ENCODE peak calls at places on chromosome 7, in five cellular contexts. I, E, D, G and J are unnamed samples.

GRCh38 chr7:39504963-39505362 is 61.2 kb upstream of the YAE1 start:
- DNase-seq in E (no peak), G (peak), D (peak), I (no peak), J (peak)

GRCh38 chr7:64046041-64046389 is 781 bp downstream of the ZNF727 start:
- DNase-seq in G (no peak), E (no peak), I (no peak), D (no peak), J (no peak)

GRCh38 chr7:67392596-67393438 is 396.2 kb downstream of the TYW1 start:
- DNase-seq in D (no peak), E (no peak), I (no peak), G (no peak), J (no peak)

GRCh38 chr7:130897515-130898419 is 163.8 kb upstream of the KLF14 start:
- DNase-seq in G (no peak), I (no peak), E (peak), D (no peak), J (no peak)

GRCh38 chr7:140656548-140657515 is 15.9 kb upstream of the ADCK2 start:
- DNase-seq in I (peak), E (no peak), G (no peak), D (no peak), J (no peak)

GRCh38 chr7:138097064-138097741 is 20.9 kb downstream of the AKR1D1 start:
- DNase-seq in G (peak), E (peak), I (peak), D (peak), J (peak)

GRCh38 chr7:148633761-148634160 is 43.2 kb downstream of the C7orf33 start:
- DNase-seq in D (no peak), E (no peak), G (peak), I (no peak), J (no peak)

GRCh38 chr7:105672820-105673219 is 91.5 kb upstream of the EFCAB10 start:
- DNase-seq in D (no peak), E (no peak), G (no peak), I (no peak), J (no peak)

GRCh38 chr7:134712196-134712595 is 65.5 kb downstream of the BPGM start:
- DNase-seq in I (no peak), G (no peak), D (no peak), E (no peak), J (no peak)

GRCh38 chr7:37342665-37343471 is 105.8 kb downstream of the ELMO1 start:
- DNase-seq in I (peak), D (no peak), G (no peak), E (peak), J (no peak)

GRCh38 chr7:144786079-144786478 is 49.8 kb downstream of the TPK1 start:
- DNase-seq in I (no peak), E (no peak), D (no peak), G (no peak), J (no peak)

GRCh38 chr7:234041-234711 is 41.8 kb downstream of the FAM20C start:
- DNase-seq in I (no peak), G (no peak), E (no peak), D (peak), J (no peak)

GRCh38 chr7:32569388-32570289 is 74.3 kb downstream of the AVL9 start:
- DNase-seq in G (no peak), I (no peak), E (no peak), D (peak), J (peak)

GRCh38 chr7:22127835-22128527 is 182.3 kb upstream of the CDCA7L start:
- DNase-seq in I (no peak), G (no peak), D (no peak), E (no peak), J (no peak)

GRCh38 chr7:42093361-42093905 is 143.6 kb downstream of the GLI3 start:
- DNase-seq in G (no peak), I (no peak), D (no peak), E (no peak), J (no peak)

GRCh38 chr7:70092314-70093303 is 494.3 kb downstream of the AUTS2 start:
- DNase-seq in E (peak), I (no peak), G (peak), D (no peak), J (no peak)

GRCh38 chr7:103445228-103446020 is 583 bp downstream of the SLC26A5 start:
- DNase-seq in D (no peak), E (peak), I (peak), G (no peak), J (no peak)

GRCh38 chr7:130970196-130970595 is 236.2 kb upstream of the KLF14 start:
- DNase-seq in I (no peak), D (no peak), G (no peak), E (no peak), J (no peak)

GRCh38 chr7:36670585-36671431 is 53.5 kb downstream of the AOAH start:
- DNase-seq in I (peak), D (peak), E (peak), G (peak), J (no peak)

GRCh38 chr7:20365486-20365885 is 34.8 kb downstream of the ITGB8 start:
- DNase-seq in G (no peak), D (no peak), E (peak), I (no peak), J (no peak)

GRCh38 chr7:106010866-106011265 is 47.8 kb downstream of the CDHR3 start:
- DNase-seq in E (no peak), D (no peak), G (no peak), I (no peak), J (no peak)

GRCh38 chr7:50355817-50356178 is 51.3 kb downstream of the IKZF1 start:
- DNase-seq in E (no peak), I (peak), D (no peak), G (no peak), J (no peak)

GRCh38 chr7:65441010-65441409 is 67.4 kb downstream of the ZNF92 start:
- DNase-seq in E (no peak), I (no peak), D (peak), G (peak), J (peak)

GRCh38 chr7:98251251-98251843 is 685 bp downstream of the TECPR1 start:
- DNase-seq in E (no peak), I (peak), G (peak), D (no peak), J (no peak)

GRCh38 chr7:33423646-33424020 is 294.3 kb downstream of the BBS9 start:
- DNase-seq in D (peak), G (peak), I (peak), E (no peak), J (no peak)

GRCh38 chr7:113831509-113831908 is 87.3 kb downstream of the PPP1R3A start:
- DNase-seq in E (no peak), G (no peak), D (peak), I (no peak), J (no peak)

GRCh38 chr7:2594599-2594998 is 35.8 kb downstream of the IQCE start:
- DNase-seq in E (no peak), I (no peak), G (no peak), D (no peak), J (no peak)

GRCh38 chr7:2592375-2592865 is 33.6 kb downstream of the IQCE start:
- DNase-seq in D (no peak), E (no peak), I (no peak), G (no peak), J (no peak)

GRCh38 chr7:2595258-2595860 is 36.4 kb upstream of the TTYH3 start:
- DNase-seq in I (no peak), D (no peak), G (no peak), E (no peak), J (no peak)

GRCh38 chr7:2596636-2597635 is 34.9 kb upstream of the TTYH3 start:
- DNase-seq in I (no peak), G (no peak), E (no peak), D (no peak), J (no peak)

GRCh38 chr7:2593036-2593727 is 34.4 kb downstream of the IQCE start:
- DNase-seq in D (no peak), I (no peak), E (no peak), G (no peak), J (no peak)
- TF ChIP-seq CTCF in D (no peak), I (no peak), E (no peak), G (no peak), J (no peak)

DNA sequence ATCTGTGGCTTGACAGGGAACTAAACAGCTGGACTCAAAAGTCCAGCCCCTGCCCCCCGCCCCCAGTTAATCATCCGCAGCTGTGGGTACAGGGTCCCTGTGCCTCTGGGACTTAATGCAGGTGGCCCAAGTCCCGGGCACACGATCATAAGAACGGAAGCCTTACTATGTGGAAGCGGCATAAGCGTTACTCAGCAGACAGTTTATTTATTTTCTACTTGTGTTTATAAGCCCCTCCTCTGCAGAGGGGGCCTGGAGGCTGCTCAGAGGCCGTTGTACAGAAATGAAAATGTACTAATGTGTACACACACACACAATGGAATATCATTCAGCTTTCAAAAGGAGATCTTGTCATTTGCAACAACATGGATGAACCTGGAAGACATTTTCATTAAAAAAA is 158.0 kb upstream of the TNS3 start:
- DNase-seq in D (no peak), E (no peak), G (no peak), I (no peak), J (no peak)
- H3K4me3 ChIP-seq in D (no peak), E (no peak), G (no peak), I (no peak), J (no peak)

DNA sequence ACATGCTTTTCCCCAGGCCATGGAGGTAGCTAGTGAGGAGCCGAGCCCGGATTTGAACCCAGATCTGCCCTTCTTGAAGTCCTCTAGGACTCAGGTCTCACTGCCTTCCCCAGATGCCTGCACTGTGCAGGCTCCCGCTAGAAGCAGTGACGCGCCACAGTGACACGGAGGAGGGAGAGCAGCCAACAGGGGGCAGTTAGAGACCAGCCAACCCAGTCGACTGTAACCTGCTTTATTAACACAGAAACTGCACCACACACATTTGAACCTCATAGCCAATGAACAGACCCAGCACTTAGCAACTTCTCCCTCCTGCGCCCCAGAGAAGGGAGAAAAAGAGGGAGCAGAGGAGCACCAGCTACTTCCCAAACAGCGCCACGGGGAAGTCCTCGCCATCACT is 27.4 kb downstream of the PILRA start:
- DNase-seq in D (peak), E (peak), G (no peak), I (peak), J (no peak)
- TF ChIP-seq CTCF in D (no peak), E (peak), G (no peak), I (peak), J (peak)

GRCh38 chr7:92784935-92785334 is 51.4 kb downstream of the CDK6 start:
- DNase-seq in I (no peak), D (no peak), G (no peak), E (no peak), J (no peak)

GRCh38 chr7:92783260-92783911 is 53.0 kb downstream of the CDK6 start:
- DNase-seq in G (no peak), I (no peak), D (no peak), E (no peak), J (no peak)

GRCh38 chr7:92782236-92782635 is 54.1 kb downstream of the CDK6 start:
- DNase-seq in E (no peak), G (no peak), I (peak), D (no peak), J (no peak)

GRCh38 chr7:92781117-92781720 is 55.2 kb downstream of the CDK6 start:
- DNase-seq in I (peak), G (peak), D (peak), E (peak), J (no peak)

DNA sequence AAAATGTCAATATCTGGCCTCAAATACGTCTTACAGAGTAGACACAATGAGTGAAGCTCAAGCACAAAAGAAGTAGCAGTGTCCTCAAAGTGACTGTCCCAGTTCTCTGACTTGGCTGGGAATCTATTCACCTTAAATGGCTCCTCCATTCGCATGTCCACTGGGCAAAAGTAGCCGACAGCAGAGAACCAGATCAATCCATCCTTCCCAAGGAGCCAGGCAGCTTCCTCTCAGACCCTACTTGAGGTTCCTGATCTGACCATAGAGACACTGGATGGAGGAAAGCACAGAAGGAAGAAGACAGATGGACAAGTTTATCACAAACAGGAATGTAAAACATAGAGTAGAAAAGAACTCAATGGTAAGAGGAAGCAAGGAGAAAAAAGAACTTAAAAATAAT is 53.5 kb downstream of the CDK6 start:
- DNase-seq in I (no peak), G (no peak), E (no peak), D (no peak), J (no peak)
- H3K4me3 ChIP-seq in I (no peak), G (no peak), E (no peak), D (no peak), J (no peak)